ENCODE peak calls at places on chromosomes 16 and 17, in eight cellular contexts. N is Caco-2, Y is lung, X is OCI-LY7, V is body of pancreas, H is heart left ventricle, C is HFFc6, T is astrocyte of the spinal cord. G is an unnamed sample.

GRCh38 chr17:57943645-57944044 is 11.6 kb downstream of the CUEDC1 start:
- DNase-seq in N (no peak), Y (no peak), X (no peak), V (no peak), H (no peak), C (no peak), T (no peak), G (no peak)

GRCh38 chr16:69131749-69132423 is 502 bp downstream of the CHTF8 start:
- DNase-seq in N (peak), Y (peak), X (peak), V (peak), H (peak), C (peak), T (peak), G (peak)

GRCh38 chr17:61454932-61455753 is 2.9 kb downstream of the TBX4 start:
- DNase-seq in N (peak), Y (no peak), X (no peak), V (no peak), H (no peak), C (no peak), T (no peak), G (no peak)

GRCh38 chr17:37406635-37407455 is at the start of the genes ACACA and TADA2A:
- DNase-seq in N (peak), Y (peak), X (peak), V (peak), H (peak), C (peak), T (peak), G (peak)

GRCh38 chr16:58853830-58854229 is 119.7 kb upstream of the GOT2 start:
- DNase-seq in N (no peak), Y (no peak), X (no peak), V (no peak), H (no peak), C (no peak), T (no peak), G (no peak)

GRCh38 chr16:89193021-89193575 is 7.2 kb downstream of the SLC22A31 start:
- DNase-seq in N (peak), Y (peak), X (peak), V (peak), H (no peak), C (no peak), T (peak), G (peak)

GRCh38 chr16:89217138-89217387 is 440 bp upstream of the ZNF778 start:
- DNase-seq in N (no peak), Y (no peak), X (no peak), V (no peak), H (no peak), C (no peak), T (no peak), G (no peak)

GRCh38 chr16:85570735-85571562 is 42.2 kb upstream of the GSE1 start:
- DNase-seq in N (no peak), Y (peak), X (peak), V (no peak), H (no peak), C (no peak), T (no peak), G (peak)

GRCh38 chr17:7242717-7243576 is 698 bp upstream of the GABARAP start:
- DNase-seq in N (peak), Y (peak), X (peak), V (peak), H (peak), C (peak), T (peak), G (peak)
- TF ChIP-seq CTCF in N (no peak), Y (peak), X (no peak), V (no peak), H (no peak), C (peak), T (no peak), G (no peak)

GRCh38 chr16:81671738-81672597 is 107.1 kb upstream of the PLCG2 start:
- DNase-seq in N (no peak), Y (no peak), X (no peak), V (no peak), H (no peak), C (no peak), T (no peak), G (no peak)
- TF ChIP-seq CTCF in N (no peak), Y (no peak), X (no peak), V (no peak), H (no peak), C (no peak), T (no peak), G (no peak)

GRCh38 chr17:80219777-80220708 is at the start of the genes SGSH and SLC26A11:
- DNase-seq in N (peak), Y (peak), X (peak), V (peak), H (peak), C (peak), T (peak), G (peak)
- TF ChIP-seq CTCF in N (peak), Y (no peak), X (peak), V (no peak), H (no peak), C (peak), T (no peak), G (no peak)

GRCh38 chr17:40121886-40122465 is at the start of gene MSL1:
- DNase-seq in N (peak), Y (peak), X (peak), V (peak), H (peak), C (peak), T (peak), G (peak)
- TF ChIP-seq CTCF in N (no peak), Y (no peak), X (no peak), V (no peak), H (no peak), C (no peak), T (no peak), G (no peak)

GRCh38 chr17:16953347-16953746 is 18.6 kb downstream of the TNFRSF13B start:
- DNase-seq in N (no peak), Y (no peak), X (no peak), V (no peak), H (no peak), C (no peak), T (no peak), G (no peak)
- TF ChIP-seq CTCF in N (no peak), Y (no peak), X (peak), V (no peak), H (no peak), C (no peak), T (no peak), G (no peak)